ENCODE peak calls at places on chromosomes 13 and 19, in four cellular contexts. One of them, this sample, is unnamed.

GRCh38 chr13:111853766-111854165 is 213.2 kb upstream of the SOX1 start:
- DNase-seq in tibial nerve: no peak
- DNase-seq in uterus: no peak
- DNase-seq in prostate gland: no peak
- DNase-seq in this sample: no peak

GRCh38 chr13:107459430-107459829 is 755.9 kb downstream of the LIG4 start:
- DNase-seq in uterus: no peak
- DNase-seq in prostate gland: no peak
- DNase-seq in tibial nerve: no peak
- DNase-seq in this sample: no peak

GRCh38 chr13:21347753-21348318 is 111.3 kb downstream of the ZDHHC20 start:
- DNase-seq in tibial nerve: no peak
- DNase-seq in uterus: no peak
- DNase-seq in prostate gland: no peak
- DNase-seq in this sample: no peak

GRCh38 chr13:41565221-41565620 is 107.9 kb downstream of the RGCC start:
- DNase-seq in tibial nerve: no peak
- DNase-seq in uterus: no peak
- DNase-seq in prostate gland: no peak
- DNase-seq in this sample: no peak

GRCh38 chr13:66795636-66796035 is 434.5 kb downstream of the PCDH9 start:
- DNase-seq in prostate gland: no peak
- DNase-seq in uterus: no peak
- DNase-seq in tibial nerve: no peak
- DNase-seq in this sample: no peak

GRCh38 chr19:38386300-38386967 is 1.4 kb downstream of the GGN start:
- DNase-seq in uterus: no peak
- DNase-seq in tibial nerve: no peak
- DNase-seq in prostate gland: no peak
- DNase-seq in this sample: no peak

GRCh38 chr13:112071902-112072530 is 5.1 kb downstream of the SOX1 start:
- DNase-seq in uterus: no peak
- DNase-seq in prostate gland: no peak
- DNase-seq in tibial nerve: no peak
- DNase-seq in this sample: no peak

GRCh38 chr19:49212302-49212701 is 54.7 kb downstream of the TRPM4 start:
- DNase-seq in prostate gland: no peak
- DNase-seq in tibial nerve: no peak
- DNase-seq in uterus: no peak
- DNase-seq in this sample: no peak

GRCh38 chr13:27921421-27921960 is 1.7 kb downstream of the PDX1 start:
- DNase-seq in prostate gland: no peak
- DNase-seq in uterus: no peak
- DNase-seq in tibial nerve: no peak
- DNase-seq in this sample: no peak

GRCh38 chr19:45406957-45407375 is 522 bp downstream of the POLR1G start:
- DNase-seq in uterus: no peak
- DNase-seq in prostate gland: no peak
- DNase-seq in tibial nerve: no peak
- DNase-seq in this sample: no peak

GRCh38 chr13:91045351-91046034 is 302.0 kb upstream of the MIR17HG start:
- DNase-seq in uterus: no peak
- DNase-seq in prostate gland: no peak
- DNase-seq in tibial nerve: no peak
- DNase-seq in this sample: no peak

GRCh38 chr13:70188567-70188966 is 80.3 kb upstream of the KLHL1 start:
- DNase-seq in prostate gland: no peak
- DNase-seq in uterus: no peak
- DNase-seq in tibial nerve: no peak
- DNase-seq in this sample: no peak

GRCh38 chr19:38060346-38060745 is 153.3 kb downstream of the SIPA1L3 start:
- DNase-seq in prostate gland: no peak
- DNase-seq in uterus: no peak
- DNase-seq in tibial nerve: no peak
- DNase-seq in this sample: no peak

GRCh38 chr19:32339988-32340874 is 5.2 kb upstream of the ZNF507 start:
- DNase-seq in uterus: peak; percentile 22
- DNase-seq in prostate gland: peak; percentile 55
- DNase-seq in tibial nerve: peak; percentile 59
- DNase-seq in this sample: peak; percentile 80

GRCh38 chr13:97391201-97391600 is 42.8 kb upstream of the RAP2A start:
- DNase-seq in prostate gland: no peak
- DNase-seq in tibial nerve: no peak
- DNase-seq in uterus: no peak
- DNase-seq in this sample: no peak

GRCh38 chr19:58154287-58154678 is 3.7 kb upstream of the ZNF329 start:
- DNase-seq in tibial nerve: no peak
- DNase-seq in uterus: peak; percentile 61
- DNase-seq in prostate gland: peak; percentile 12
- DNase-seq in this sample: peak; percentile 41

GRCh38 chr19:44752816-44753618 is 4.5 kb downstream of the BCL3 start:
- DNase-seq in tibial nerve: peak; percentile 80
- DNase-seq in uterus: peak; percentile 91
- DNase-seq in prostate gland: peak; percentile 89
- DNase-seq in this sample: peak; percentile 93

GRCh38 chr13:64278493-64278892 is 2862.8 kb upstream of the PCDH20 start:
- DNase-seq in prostate gland: no peak
- DNase-seq in uterus: no peak
- DNase-seq in tibial nerve: no peak
- DNase-seq in this sample: no peak

GRCh38 chr13:76879211-76879875 is 6.9 kb downstream of the KCTD12 start:
- DNase-seq in uterus: peak; percentile 64
- DNase-seq in tibial nerve: peak; percentile 67
- DNase-seq in prostate gland: peak; percentile 8
- DNase-seq in this sample: peak; percentile 74

GRCh38 chr13:23921451-23921888 is 24.2 kb upstream of the C1QTNF9B start:
- DNase-seq in prostate gland: peak; percentile 28
- DNase-seq in uterus: no peak
- DNase-seq in tibial nerve: peak; percentile 27
- DNase-seq in this sample: no peak

GRCh38 chr13:88637935-88638334 is 966.8 kb downstream of the SLITRK5 start:
- DNase-seq in prostate gland: no peak
- DNase-seq in uterus: no peak
- DNase-seq in tibial nerve: no peak
- DNase-seq in this sample: no peak
- H3K27ac ChIP-seq in prostate gland: no peak overlapping the region
- H3K27ac ChIP-seq in uterus: no peak overlapping the region
- H3K27ac ChIP-seq in tibial nerve: no peak overlapping the region
- H3K27ac ChIP-seq in this sample: no peak overlapping the region

DNA sequence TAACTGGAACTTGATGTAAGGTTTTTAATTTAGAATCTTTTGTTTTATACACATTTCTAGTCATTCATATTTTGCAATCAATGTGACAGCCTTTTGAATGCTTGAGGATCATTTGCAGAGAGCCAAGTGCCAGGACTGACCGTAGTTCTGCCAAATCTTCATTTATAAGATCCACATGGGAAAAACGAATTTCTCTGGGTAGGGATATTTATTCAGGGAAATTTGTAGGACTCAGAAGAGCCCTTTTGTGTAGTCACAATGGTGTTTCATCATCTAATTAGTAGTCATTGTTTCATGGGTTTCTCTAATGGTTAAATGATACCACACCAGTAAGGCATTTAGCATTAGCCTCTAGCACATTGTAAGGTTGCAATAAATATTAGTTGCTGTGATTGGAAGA is 161.1 kb downstream of the LMO7 start:
- DNase-seq in prostate gland: no peak
- DNase-seq in tibial nerve: no peak
- DNase-seq in uterus: no peak
- DNase-seq in this sample: no peak
- H3K4me1 ChIP-seq in prostate gland: no peaks in the 10 kb centered on the region
- H3K4me1 ChIP-seq in tibial nerve: peaks cover 3% of the 10 kb centered on the region
- H3K4me1 ChIP-seq in uterus: no peaks in the 10 kb centered on the region
- H3K4me1 ChIP-seq in this sample: peaks cover 26% of the 10 kb centered on the region

GRCh38 chr13:108921238-108921637 is 291.8 kb downstream of the MYO16 start:
- DNase-seq in uterus: no peak
- DNase-seq in tibial nerve: no peak
- DNase-seq in prostate gland: no peak
- DNase-seq in this sample: no peak

GRCh38 chr13:108925070-108925469 is 295.7 kb downstream of the MYO16 start:
- DNase-seq in tibial nerve: no peak
- DNase-seq in uterus: no peak
- DNase-seq in prostate gland: no peak
- DNase-seq in this sample: no peak

GRCh38 chr13:108922108-108922507 is 292.7 kb downstream of the MYO16 start:
- DNase-seq in prostate gland: no peak
- DNase-seq in tibial nerve: no peak
- DNase-seq in uterus: no peak
- DNase-seq in this sample: no peak

GRCh38 chr13:108924154-108924940 is 294.9 kb downstream of the MYO16 start:
- DNase-seq in tibial nerve: no peak
- DNase-seq in uterus: no peak
- DNase-seq in prostate gland: no peak
- DNase-seq in this sample: no peak

GRCh38 chr13:108923386-108924061 is 294.1 kb downstream of the MYO16 start:
- DNase-seq in prostate gland: no peak
- DNase-seq in tibial nerve: no peak
- DNase-seq in uterus: no peak
- DNase-seq in this sample: no peak
- TF ChIP-seq POLR2A in prostate gland: no peak
- TF ChIP-seq POLR2A in tibial nerve: no peak
- TF ChIP-seq POLR2A in uterus: no peak
- TF ChIP-seq POLR2A in this sample: no peak

GRCh38 chr19:7988307-7988706 is 17.1 kb downstream of the ELAVL1 start:
- DNase-seq in prostate gland: no peak
- DNase-seq in uterus: no peak
- DNase-seq in tibial nerve: no peak
- DNase-seq in this sample: no peak
- H3K27ac ChIP-seq in prostate gland: no peak overlapping the region
- H3K27ac ChIP-seq in uterus: no peak overlapping the region
- H3K27ac ChIP-seq in tibial nerve: peak overlapping the region; percentile 65
- H3K27ac ChIP-seq in this sample: no peak overlapping the region

GRCh38 chr19:5961969-5962945 is 15.7 kb downstream of the RANBP3 start:
- DNase-seq in tibial nerve: peak; percentile 26
- DNase-seq in prostate gland: peak; percentile 69
- DNase-seq in uterus: no peak
- DNase-seq in this sample: peak; percentile 64

GRCh38 chr19:5966941-5967340 is 11.0 kb downstream of the RANBP3 start:
- DNase-seq in tibial nerve: no peak
- DNase-seq in prostate gland: no peak
- DNase-seq in uterus: no peak
- DNase-seq in this sample: no peak

GRCh38 chr19:5964816-5965565 is 12.9 kb downstream of the RANBP3 start:
- DNase-seq in uterus: no peak
- DNase-seq in tibial nerve: no peak
- DNase-seq in prostate gland: no peak
- DNase-seq in this sample: no peak

GRCh38 chr19:5966215-5966614 is 11.7 kb downstream of the RANBP3 start:
- DNase-seq in uterus: peak; percentile 62
- DNase-seq in tibial nerve: no peak
- DNase-seq in prostate gland: no peak
- DNase-seq in this sample: no peak

GRCh38 chr19:5963855-5964254 is 14.1 kb downstream of the RANBP3 start:
- DNase-seq in uterus: no peak
- DNase-seq in tibial nerve: no peak
- DNase-seq in prostate gland: no peak
- DNase-seq in this sample: no peak
- H3K4me1 ChIP-seq in uterus: no peaks in the 10 kb centered on the region
- H3K4me1 ChIP-seq in tibial nerve: peaks cover 100% of the 10 kb centered on the region
- H3K4me1 ChIP-seq in prostate gland: peaks cover 29% of the 10 kb centered on the region
- H3K4me1 ChIP-seq in this sample: peaks cover 99% of the 10 kb centered on the region

GRCh38 chr13:113210834-113211233 is 1.4 kb downstream of the CUL4A start:
- DNase-seq in prostate gland: no peak
- DNase-seq in tibial nerve: no peak
- DNase-seq in uterus: no peak
- DNase-seq in this sample: no peak
- TF ChIP-seq POLR2A in prostate gland: no peak
- TF ChIP-seq POLR2A in tibial nerve: no peak
- TF ChIP-seq POLR2A in uterus: no peak
- TF ChIP-seq POLR2A in this sample: no peak

DNA sequence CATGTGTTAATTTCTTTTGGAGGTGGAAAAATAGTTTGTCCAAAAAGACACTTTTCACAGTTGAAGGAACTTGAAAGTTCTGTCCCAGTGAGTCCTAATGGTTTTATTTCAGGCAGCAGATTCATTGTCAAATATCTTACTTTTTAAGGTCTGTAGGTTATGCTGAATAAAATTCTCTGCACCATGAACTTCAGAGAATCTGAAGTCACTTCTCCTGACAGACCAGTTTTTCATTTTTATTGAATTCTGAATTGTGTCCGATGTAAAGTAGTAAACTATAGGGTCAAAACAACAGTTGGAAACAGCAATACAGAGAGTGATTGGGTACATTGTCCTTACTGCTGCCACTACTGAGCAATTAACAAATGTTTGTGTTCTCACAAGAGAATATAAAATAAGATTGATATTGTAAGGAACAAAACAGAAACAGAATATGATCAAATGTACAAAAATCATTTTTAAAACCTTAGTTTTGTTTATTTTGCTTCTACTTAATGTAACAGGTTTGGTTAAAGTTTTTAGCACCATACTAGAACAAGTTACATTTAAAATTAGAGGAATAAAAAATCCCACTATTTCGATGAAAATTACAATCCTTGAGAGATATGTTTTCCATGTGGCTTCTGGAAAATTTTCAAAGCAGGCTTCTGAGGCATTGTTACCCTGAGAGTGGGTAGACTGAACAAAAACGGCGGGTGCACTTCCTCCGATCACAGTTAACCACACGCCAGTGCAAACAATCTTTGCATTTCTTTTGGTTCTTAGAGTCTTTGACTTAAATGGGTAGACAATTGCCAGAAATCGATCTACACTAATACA is 1.4 kb downstream of the LPAR6 start:
- DNase-seq in prostate gland: no peak
- DNase-seq in uterus: no peak
- DNase-seq in tibial nerve: no peak
- DNase-seq in this sample: no peak
- H3K27ac ChIP-seq in prostate gland: peak overlapping the region; percentile 86
- H3K27ac ChIP-seq in uterus: peak overlapping the region; percentile 94
- H3K27ac ChIP-seq in tibial nerve: peak overlapping the region; percentile 85
- H3K27ac ChIP-seq in this sample: peak overlapping the region; percentile 94